ENCODE peak calls at places on chromosomes 1 and 21, in ten cellular contexts. G is C1 segment of cervical spinal cord; L is left ventricle myocardium inferior; A is T-helper 2 cell; N is activated CD8-positive, alpha-beta T cell treated with anti-CD3 and anti-CD28 coated beads for 36 hours; W is stimulated activated CD4-positive, alpha-beta T cell treated with anti-CD3 and anti-CD28 coated beads, Interleukin-2, amount 100 ng/mL, for 48 hours; J is heart right ventricle; P is EL; X is Right ventricle myocardium inferior; U is HFF-Myc. I is an unnamed sample.
A peak's percentile ranks its signal among the peaks of the same experiment; 100 is the strongest.

GRCh38 chr1:55214903-55215193 is 316 bp downstream of the USP24 start:
- DNase-seq in G (no peak), L (peak; percentile 30), A (no peak), N (no peak), W (no peak), J (peak; percentile 31), P (peak; percentile 59), X (no peak), U (no peak), I (peak; percentile 44)

GRCh38 chr1:210917560-210918214 is 216.3 kb downstream of the KCNH1 start:
- DNase-seq in G (no peak), L (no peak), A (no peak), N (no peak), W (no peak), J (no peak), P (no peak), X (no peak), U (no peak), I (no peak)

GRCh38 chr1:66349277-66349676 is 184.7 kb upstream of the SGIP1 start:
- DNase-seq in G (no peak), L (no peak), A (no peak), N (no peak), W (no peak), J (no peak), P (no peak), X (no peak), U (no peak), I (no peak)

GRCh38 chr21:44299458-44300261 is at the start of gene PFKL:
- DNase-seq in G (no peak), L (peak; percentile 79), A (peak; percentile 80), N (peak; percentile 84), W (peak; percentile 63), J (peak; percentile 68), P (peak; percentile 80), X (peak; percentile 90), U (no peak), I (peak; percentile 47)

GRCh38 chr1:113403065-113403464 is 12.8 kb downstream of the MAGI3 start:
- DNase-seq in G (no peak), L (no peak), A (no peak), N (no peak), W (no peak), J (no peak), P (no peak), X (no peak), U (no peak), I (no peak)

GRCh38 chr1:65940131-65940530 is 147.4 kb downstream of the PDE4B start:
- DNase-seq in G (no peak), L (no peak), A (no peak), N (no peak), W (no peak), J (no peak), P (no peak), X (no peak), U (no peak), I (no peak)

GRCh38 chr1:233738850-233739249 is 124.9 kb downstream of the KCNK1 start:
- DNase-seq in G (no peak), L (no peak), A (no peak), N (no peak), W (no peak), J (no peak), P (no peak), X (no peak), U (no peak), I (no peak)

GRCh38 chr21:42120904-42121535 is 49.9 kb downstream of the UMODL1 start:
- DNase-seq in G (no peak), L (no peak), A (no peak), N (no peak), W (no peak), J (no peak), P (no peak), X (no peak), U (no peak), I (no peak)

GRCh38 chr1:168974117-168974516 is 132.4 kb upstream of the ATP1B1 start:
- DNase-seq in G (no peak), L (no peak), A (no peak), N (no peak), W (no peak), J (no peak), P (no peak), X (no peak), U (no peak), I (no peak)

GRCh38 chr1:180594723-180595122 is 36.0 kb downstream of the OVAAL start:
- DNase-seq in G (no peak), L (no peak), A (no peak), N (no peak), W (no peak), J (no peak), P (no peak), X (no peak), U (no peak), I (no peak)

GRCh38 chr1:43706598-43707190 is 642 bp upstream of the ST3GAL3 start:
- DNase-seq in G (no peak), L (no peak), A (no peak), N (peak; percentile 28), W (peak; percentile 10), J (no peak), P (peak; percentile 41), X (no peak), U (no peak), I (peak; percentile 22)

GRCh38 chr1:212852105-212852688 is 4.7 kb upstream of the SPATA45 start:
- DNase-seq in G (no peak), L (no peak), A (no peak), N (no peak), W (no peak), J (no peak), P (no peak), X (no peak), U (no peak), I (no peak)

GRCh38 chr1:61012365-61012764 is 70.0 kb upstream of the NFIA start:
- DNase-seq in G (no peak), L (no peak), A (no peak), N (no peak), W (no peak), J (no peak), P (no peak), X (no peak), U (no peak), I (no peak)

GRCh38 chr21:42721341-42721824 is 68.0 kb downstream of the PDE9A start:
- DNase-seq in G (no peak), L (no peak), A (no peak), N (no peak), W (no peak), J (peak; percentile 40), P (no peak), X (no peak), U (no peak), I (no peak)

GRCh38 chr1:92662048-92662447 is 122.9 kb downstream of the EVI5 start:
- DNase-seq in G (no peak), L (no peak), A (no peak), N (no peak), W (no peak), J (no peak), P (no peak), X (no peak), U (no peak), I (no peak)

GRCh38 chr1:161074676-161075368 is 5.1 kb upstream of the ARHGAP30 start:
- DNase-seq in G (no peak), L (no peak), A (no peak), N (no peak), W (no peak), J (no peak), P (no peak), X (no peak), U (no peak), I (no peak)

GRCh38 chr1:23963617-23964234 is 4.1 kb downstream of the PNRC2 start:
- DNase-seq in G (no peak), L (no peak), A (no peak), N (no peak), W (no peak), J (no peak), P (no peak), X (no peak), U (no peak), I (no peak)

GRCh38 chr1:75696000-75696399 is 28.5 kb upstream of the ACADM start:
- DNase-seq in G (no peak), L (no peak), A (no peak), N (no peak), W (no peak), J (no peak), P (no peak), X (no peak), U (no peak), I (no peak)

GRCh38 chr21:8989261-8989882 is 1532.0 kb upstream of the TPTE start:
- DNase-seq in G (no peak), L (no peak), A (no peak), N (no peak), W (no peak), J (no peak), P (no peak), X (no peak), U (no peak), I (no peak)

GRCh38 chr1:17438176-17438976 is 1.1 kb downstream of the RCC2 start:
- DNase-seq in G (no peak), L (peak; percentile 72), A (peak; percentile 77), N (peak; percentile 91), W (peak; percentile 69), J (peak; percentile 67), P (peak; percentile 73), X (peak; percentile 82), U (no peak), I (peak; percentile 62)

GRCh38 chr1:101338714-101339430 is 102.1 kb downstream of the S1PR1 start:
- DNase-seq in G (no peak), L (no peak), A (peak; percentile 59), N (peak; percentile 54), W (no peak), J (no peak), P (peak; percentile 19), X (no peak), U (no peak), I (no peak)

GRCh38 chr21:42493109-42494060 is 2.6 kb downstream of the RSPH1 start:
- DNase-seq in G (no peak), L (no peak), A (no peak), N (no peak), W (no peak), J (no peak), P (no peak), X (no peak), U (no peak), I (no peak)

GRCh38 chr1:181349512-181349911 is 133.8 kb upstream of the CACNA1E start:
- DNase-seq in G (no peak), L (no peak), A (no peak), N (no peak), W (no peak), J (no peak), P (no peak), X (no peak), U (no peak), I (no peak)

GRCh38 chr1:168084396-168085231 is 52.1 kb downstream of the GPR161 start:
- DNase-seq in G (no peak), L (peak; percentile 64), A (peak; percentile 54), N (peak; percentile 79), W (peak; percentile 60), J (peak; percentile 39), P (peak; percentile 35), X (peak; percentile 78), U (no peak), I (peak; percentile 63)

GRCh38 chr1:214902636-214903320 is 179.8 kb upstream of the KCNK2 start:
- DNase-seq in G (no peak), L (no peak), A (no peak), N (no peak), W (no peak), J (no peak), P (peak; percentile 77), X (no peak), U (no peak), I (no peak)

GRCh38 chr1:178646821-178647220 is 78.2 kb upstream of the RALGPS2 start:
- DNase-seq in G (no peak), L (no peak), A (no peak), N (no peak), W (no peak), J (no peak), P (peak; percentile 23), X (no peak), U (no peak), I (no peak)

GRCh38 chr1:18452550-18452949 is 28.2 kb upstream of the KLHDC7A start:
- DNase-seq in G (no peak), L (no peak), A (peak; percentile 17), N (peak; percentile 4), W (no peak), J (no peak), P (no peak), X (no peak), U (no peak), I (peak; percentile 18)

GRCh38 chr1:234998174-234998741 is 130.4 kb downstream of the TOMM20 start:
- DNase-seq in G (no peak), L (peak; percentile 70), A (no peak), N (no peak), W (no peak), J (peak; percentile 68), P (no peak), X (peak; percentile 76), U (no peak), I (no peak)

I was measured in neural crest cell.